ENCODE peak calls at places on chromosome 18, in nine cellular contexts. J is breast epithelium, P is stomach, W is A549, C is ovary, A is GM12878, I is IMR-90, E is tibial nerve, X is transverse colon. F is an unnamed sample. For H3K4me1, the result is how much of the 10 kb centered on the place peaks cover.

GRCh38 chr18:34709104-34709503 is 994 bp upstream of the DTNA start:
- DNase-seq in J (no peak), P (no peak), W (peak), C (peak), A (no peak), I (peak), E (no peak), X (no peak), F (no peak)

GRCh38 chr18:39701839-39702238 is 2136.2 kb upstream of the CELF4 start:
- DNase-seq in J (no peak), P (no peak), W (peak), C (no peak), A (no peak), I (peak), E (no peak), X (no peak), F (no peak)

GRCh38 chr18:36572135-36572856 is 256.5 kb downstream of the TPGS2 start:
- DNase-seq in J (peak), P (no peak), W (peak), C (peak), A (peak), I (peak), E (peak), X (peak), F (no peak)

GRCh38 chr18:36665952-36666351 is 162.8 kb downstream of the TPGS2 start:
- DNase-seq in J (no peak), P (no peak), W (no peak), C (no peak), A (no peak), I (no peak), E (no peak), X (no peak), F (no peak)

GRCh38 chr18:69636529-69637301 is 236.0 kb downstream of the DOK6 start:
- DNase-seq in J (no peak), P (no peak), W (no peak), C (no peak), A (no peak), I (no peak), E (no peak), X (no peak), F (no peak)

GRCh38 chr18:70640336-70640887 is 351.6 kb downstream of the SOCS6 start:
- DNase-seq in J (no peak), P (no peak), W (no peak), C (no peak), A (no peak), I (no peak), E (no peak), X (no peak), F (no peak)

GRCh38 chr18:79506191-79507075 is 110.7 kb downstream of the NFATC1 start:
- DNase-seq in J (no peak), P (no peak), W (no peak), C (peak), A (no peak), I (no peak), E (peak), X (peak), F (no peak)

GRCh38 chr18:67600181-67600631 is 83.7 kb upstream of the DSEL start:
- DNase-seq in J (no peak), P (no peak), W (no peak), C (no peak), A (no peak), I (peak), E (no peak), X (no peak), F (no peak)

GRCh38 chr18:48163184-48164095 is 233.0 kb upstream of the SMAD2 start:
- DNase-seq in J (no peak), P (no peak), W (no peak), C (no peak), A (no peak), I (no peak), E (no peak), X (no peak), F (no peak)

GRCh38 chr18:48835119-48835518 is 115.6 kb downstream of the SMAD7 start:
- DNase-seq in J (no peak), P (no peak), W (no peak), C (no peak), A (no peak), I (no peak), E (no peak), X (no peak), F (no peak)

GRCh38 chr18:5841518-5841917 is 53.8 kb downstream of the TMEM200C start:
- DNase-seq in J (no peak), P (no peak), W (no peak), C (no peak), A (no peak), I (no peak), E (no peak), X (no peak), F (no peak)

GRCh38 chr18:67608909-67609308 is 92.4 kb upstream of the DSEL start:
- DNase-seq in J (no peak), P (no peak), W (no peak), C (no peak), A (no peak), I (peak), E (no peak), X (no peak), F (no peak)

GRCh38 chr18:53941601-53942335 is 282.7 kb downstream of the MBD2 start:
- DNase-seq in J (no peak), P (no peak), W (peak), C (no peak), A (no peak), I (no peak), E (no peak), X (no peak), F (no peak)

GRCh38 chr18:74689251-74689650 is 91.6 kb downstream of the ZNF407 start:
- DNase-seq in J (no peak), P (no peak), W (no peak), C (no peak), A (no peak), I (peak), E (no peak), X (no peak), F (no peak)

GRCh38 chr18:28108801-28109200 is 68.1 kb downstream of the CDH2 start:
- DNase-seq in J (no peak), P (no peak), W (peak), C (no peak), A (no peak), I (no peak), E (no peak), X (no peak), F (no peak)

GRCh38 chr18:79772108-79772864 is 25.5 kb upstream of the KCNG2 start:
- DNase-seq in J (no peak), P (no peak), W (no peak), C (no peak), A (no peak), I (no peak), E (no peak), X (peak), F (no peak)

GRCh38 chr18:70420151-70420898 is 131.5 kb downstream of the SOCS6 start:
- DNase-seq in J (no peak), P (no peak), W (peak), C (no peak), A (no peak), I (peak), E (no peak), X (no peak), F (no peak)

GRCh38 chr18:49617846-49618245 is 56.0 kb downstream of the LIPG start:
- DNase-seq in J (no peak), P (no peak), W (no peak), C (no peak), A (no peak), I (no peak), E (no peak), X (no peak), F (no peak)

GRCh38 chr18:61503688-61504087 is 170.5 kb downstream of the CDH20 start:
- DNase-seq in J (no peak), P (no peak), W (no peak), C (no peak), A (no peak), I (peak), E (no peak), X (no peak), F (no peak)

GRCh38 chr18:332007-332406 is 64.2 kb upstream of the THOC1 start:
- DNase-seq in J (no peak), P (no peak), W (no peak), C (no peak), A (no peak), I (no peak), E (no peak), X (peak), F (no peak)

GRCh38 chr18:75200071-75200470 is 8.9 kb downstream of the PTGR3 start:
- DNase-seq in J (no peak), P (no peak), W (no peak), C (no peak), A (no peak), I (no peak), E (no peak), X (no peak), F (no peak)

GRCh38 chr18:39454866-39455265 is 1889.3 kb upstream of the CELF4 start:
- DNase-seq in J (no peak), P (no peak), W (no peak), C (no peak), A (no peak), I (no peak), E (no peak), X (no peak), F (no peak)

GRCh38 chr18:31206064-31206463 is 43.4 kb upstream of the DSC1 start:
- DNase-seq in J (no peak), P (no peak), W (no peak), C (no peak), A (no peak), I (no peak), E (no peak), X (no peak), F (no peak)

GRCh38 chr18:50594931-50595330 is 35.0 kb downstream of the MAPK4 start:
- DNase-seq in J (no peak), P (no peak), W (no peak), C (no peak), A (no peak), I (no peak), E (no peak), X (peak), F (no peak)

GRCh38 chr18:8890957-8891464 is 185.7 kb downstream of the MTCL1 start:
- DNase-seq in J (no peak), P (no peak), W (peak), C (no peak), A (no peak), I (peak), E (no peak), X (no peak), F (no peak)

GRCh38 chr18:24763765-24764548 is 303.5 kb downstream of the HRH4 start:
- DNase-seq in J (peak), P (no peak), W (no peak), C (peak), A (no peak), I (peak), E (no peak), X (no peak), F (no peak)

GRCh38 chr18:10404148-10404547 is 50.3 kb upstream of the APCDD1 start:
- DNase-seq in J (no peak), P (no peak), W (no peak), C (peak), A (no peak), I (no peak), E (no peak), X (no peak), F (no peak)

GRCh38 chr18:31399336-31400032 is 22.9 kb downstream of the DSG4 start:
- DNase-seq in J (no peak), P (no peak), W (no peak), C (no peak), A (no peak), I (no peak), E (no peak), X (peak), F (no peak)

GRCh38 chr18:62720048-62720447 is 4.7 kb downstream of the PHLPP1 start:
- DNase-seq in J (no peak), P (no peak), W (no peak), C (no peak), A (no peak), I (no peak), E (no peak), X (no peak), F (no peak)

GRCh38 chr18:62723666-62724281 is 8.4 kb downstream of the PHLPP1 start:
- DNase-seq in J (no peak), P (no peak), W (no peak), C (no peak), A (no peak), I (no peak), E (no peak), X (no peak), F (no peak)

GRCh38 chr18:62725896-62726295 is 10.6 kb downstream of the PHLPP1 start:
- DNase-seq in J (no peak), P (no peak), W (no peak), C (no peak), A (no peak), I (no peak), E (no peak), X (no peak), F (no peak)

GRCh38 chr18:62720766-62721613 is 5.6 kb downstream of the PHLPP1 start:
- DNase-seq in J (no peak), P (no peak), W (no peak), C (no peak), A (no peak), I (no peak), E (no peak), X (no peak), F (no peak)

GRCh38 chr18:62721837-62722795 is 6.8 kb downstream of the PHLPP1 start:
- DNase-seq in J (no peak), P (no peak), W (no peak), C (no peak), A (no peak), I (no peak), E (no peak), X (no peak), F (no peak)
- H3K4me1 ChIP-seq in J (under half), P (half or more), W (half or more), C (under half), A (under half), I (under half), E (under half), X (under half), F (under half)

DNA sequence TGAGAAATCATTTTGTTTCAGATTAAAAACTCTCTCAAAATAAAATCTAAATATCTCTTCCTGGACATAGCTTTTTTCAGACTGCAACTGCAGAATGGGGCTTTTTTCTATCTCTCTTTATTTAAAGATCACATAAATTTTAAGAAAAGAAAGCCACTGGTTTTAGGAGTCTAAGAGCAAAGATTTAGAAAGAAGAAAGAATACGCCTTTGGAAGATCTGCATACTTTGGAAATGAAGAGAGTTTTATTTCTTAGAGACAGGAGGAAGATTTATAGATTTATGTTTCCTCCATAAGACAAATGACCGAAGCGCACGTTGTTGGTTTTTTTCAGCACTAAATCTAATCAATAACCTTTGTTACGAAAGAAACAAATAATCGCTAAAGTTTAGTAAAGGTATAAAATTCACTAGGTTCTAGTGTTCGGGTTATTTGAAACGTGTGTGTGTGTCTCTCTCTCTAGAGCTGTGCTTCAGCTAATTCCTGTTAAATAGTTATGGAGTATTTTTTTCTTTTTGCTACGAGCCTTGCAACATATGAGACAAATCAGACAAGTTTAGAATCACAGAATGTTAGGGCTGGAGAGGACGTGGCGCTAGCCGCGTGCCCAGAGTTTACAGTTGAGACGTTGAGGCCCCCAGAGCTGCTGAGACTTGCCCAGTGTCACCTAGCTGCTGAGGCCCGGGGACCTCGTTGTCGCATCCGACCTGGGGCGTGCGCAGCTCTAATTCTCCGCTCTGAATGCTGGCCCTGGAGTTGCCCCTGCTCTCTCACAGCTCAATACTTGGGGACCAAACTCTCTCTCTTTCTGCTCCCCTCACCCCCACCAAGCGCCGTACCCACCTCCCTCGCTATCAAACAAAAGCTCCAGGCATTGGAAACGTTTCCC is 69.8 kb downstream of the CTAGE1 start:
- DNase-seq in J (no peak), P (no peak), W (no peak), C (peak), A (no peak), I (peak), E (no peak), X (peak), F (no peak)
- TF ChIP-seq POLR2A in J (no peak), P (no peak), W (no peak), C (peak), A (no peak), I (no peak), E (no peak), X (peak), F (no peak)

GRCh38 chr18:13584826-13585225 is 141.5 kb downstream of the FAM210A start:
- DNase-seq in J (no peak), P (no peak), W (no peak), C (no peak), A (no peak), I (no peak), E (no peak), X (no peak), F (no peak)
- H3K4me1 ChIP-seq in J (under half), P (under half), W (under half), C (under half), A (under half), I (under half), E (under half), X (under half), F (under half)

DNA sequence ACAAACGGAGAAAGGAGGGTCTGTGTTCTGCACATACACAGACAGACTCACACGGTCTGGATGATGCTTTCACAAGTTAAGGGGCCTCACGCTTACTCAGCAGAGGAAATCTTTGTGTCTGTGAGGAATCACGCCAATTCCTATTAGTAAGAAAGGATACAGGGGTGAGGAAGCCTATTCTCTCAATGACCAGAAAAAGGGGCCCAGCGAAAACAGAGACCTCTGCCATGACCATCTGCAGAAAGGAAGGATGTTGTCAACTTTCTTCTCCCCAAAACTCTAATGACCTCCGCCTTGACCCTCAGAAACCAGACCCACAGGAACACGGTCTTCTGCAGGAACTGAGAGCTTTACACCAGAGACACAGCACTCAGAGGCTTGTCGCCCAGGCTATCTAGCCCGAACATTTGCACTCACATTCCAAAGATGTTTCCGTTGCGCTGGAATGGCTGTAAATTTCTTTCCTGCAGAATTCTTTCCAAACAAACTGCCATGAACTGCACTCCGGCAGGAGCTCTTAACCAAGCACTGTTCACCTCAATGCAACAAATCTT is 186.3 kb downstream of the TCF4 start:
- DNase-seq in J (no peak), P (no peak), W (peak), C (no peak), A (no peak), I (peak), E (no peak), X (no peak), F (no peak)
- TF ChIP-seq POLR2A in J (no peak), P (no peak), W (no peak), C (no peak), A (no peak), I (peak), E (no peak), X (no peak), F (no peak)

DNA sequence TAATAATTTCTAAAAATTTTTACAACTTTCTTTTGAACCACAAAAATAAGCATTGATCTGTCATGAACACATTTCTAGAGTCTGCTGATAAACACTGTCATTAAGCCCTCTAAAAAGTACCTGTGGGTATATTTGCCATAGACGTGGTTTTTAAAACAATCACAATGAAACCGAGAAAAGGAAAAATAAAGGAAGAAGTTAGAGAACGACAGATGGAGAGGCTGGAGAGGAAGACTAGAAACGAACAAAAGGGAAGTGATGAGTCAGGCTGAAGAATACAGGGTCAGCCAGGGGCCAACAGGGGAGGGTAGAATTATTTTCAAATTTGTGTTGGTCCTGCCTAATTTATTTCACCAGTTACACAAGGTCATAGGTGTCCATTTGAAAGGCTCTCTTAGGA is 62.0 kb downstream of the MYL12B start:
- DNase-seq in J (no peak), P (no peak), W (no peak), C (no peak), A (peak), I (no peak), E (no peak), X (no peak), F (no peak)
- H3K4me1 ChIP-seq in J (under half), P (under half), W (under half), C (under half), A (under half), I (under half), E (under half), X (under half), F (under half)

GRCh38 chr18:57630759-57631660 is 9.4 kb upstream of the NARS1 start:
- DNase-seq in J (no peak), P (no peak), W (no peak), C (no peak), A (peak), I (no peak), E (no peak), X (no peak), F (no peak)

GRCh38 chr18:57631697-57632096 is 10.1 kb upstream of the NARS1 start:
- DNase-seq in J (no peak), P (no peak), W (no peak), C (no peak), A (no peak), I (no peak), E (no peak), X (no peak), F (no peak)

GRCh38 chr18:57627488-57627887 is 5.9 kb upstream of the NARS1 start:
- DNase-seq in J (no peak), P (no peak), W (no peak), C (no peak), A (no peak), I (peak), E (no peak), X (no peak), F (no peak)

GRCh38 chr18:57629399-57629798 is 7.8 kb upstream of the NARS1 start:
- DNase-seq in J (no peak), P (no peak), W (no peak), C (no peak), A (no peak), I (no peak), E (no peak), X (no peak), F (no peak)

DNA sequence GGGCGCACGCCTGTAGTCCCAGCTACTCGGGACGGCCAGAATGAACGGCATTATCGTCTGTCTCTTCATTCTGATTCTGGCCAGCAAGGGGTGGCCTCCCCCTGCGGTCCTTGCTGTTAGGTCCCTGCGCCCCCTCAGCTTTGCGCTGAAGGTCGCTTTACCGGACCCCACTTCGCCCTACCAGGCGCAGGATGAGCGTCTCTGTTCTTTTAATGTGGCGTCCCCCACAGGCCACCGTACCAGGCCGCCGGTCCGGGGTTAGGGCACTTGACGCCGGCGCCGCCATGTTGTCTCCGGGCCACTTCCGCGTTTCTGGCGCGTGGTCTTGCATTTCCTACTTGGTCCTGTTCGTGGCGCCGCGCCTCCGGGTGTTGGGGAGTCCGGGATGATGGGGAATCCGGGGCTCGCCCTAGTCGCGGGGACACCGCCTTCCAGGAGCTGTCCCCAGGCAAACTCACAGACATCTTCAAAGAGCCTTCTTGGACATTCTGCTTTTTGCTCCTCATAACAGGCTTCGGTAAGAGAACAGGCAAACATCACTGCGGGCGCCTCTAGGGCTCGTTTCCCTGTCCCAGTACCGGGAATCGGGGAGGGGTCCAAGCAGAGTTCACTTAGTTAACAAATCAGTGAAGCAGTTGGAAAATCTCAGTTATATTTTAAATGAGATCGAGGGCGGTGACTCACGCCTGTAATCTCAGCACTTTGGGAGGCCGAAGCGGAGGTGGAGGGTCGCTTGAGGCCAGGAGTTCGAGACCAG is 8.5 kb upstream of the NARS1 start:
- DNase-seq in J (peak), P (peak), W (peak), C (peak), A (peak), I (peak), E (peak), X (peak), F (peak)
- TF ChIP-seq POLR2A in J (no peak), P (no peak), W (peak), C (peak), A (peak), I (peak), E (no peak), X (no peak), F (no peak)

GRCh38 chr18:44691148-44691925 is 10.6 kb downstream of the SETBP1 start:
- DNase-seq in J (no peak), P (no peak), W (no peak), C (no peak), A (no peak), I (no peak), E (no peak), X (no peak), F (no peak)
- H3K4me1 ChIP-seq in J (under half), P (half or more), W (under half), C (under half), A (under half), I (under half), E (under half), X (under half), F (under half)